ENCODE peak calls at places on chromosomes 1 and 21, in eight cellular contexts. C is lower lobe of right lung; U is neuronal stem cell; W is heart left ventricle; B is fibroblast of lung; M is CD4-positive, CD25-positive, alpha-beta regulatory T cell; Z is CD8-positive, alpha-beta memory T cell; S is colonic mucosa. N is an unnamed sample. For H3K4me1, the result is how much of the 10 kb centered on the place peaks cover.

GRCh38 chr1:219416598-219417238 is 196.2 kb downstream of the ZC3H11B start:
- DNase-seq in M (peak), B (peak), C (no peak), U (peak), W (no peak), Z (peak), S (peak), N (peak)

GRCh38 chr1:28412731-28413130 is 43.2 kb downstream of the PHACTR4 start:
- DNase-seq in U (no peak), W (no peak), C (no peak), M (no peak), S (no peak), B (no peak), Z (no peak), N (no peak)

GRCh38 chr1:26702680-26703038 is 6.8 kb downstream of the ARID1A start:
- DNase-seq in C (no peak), S (no peak), B (no peak), M (peak), Z (no peak), U (no peak), W (no peak), N (no peak)

GRCh38 chr21:41873426-41873825 is 5.7 kb downstream of the PRDM15 start:
- DNase-seq in C (no peak), Z (no peak), B (no peak), M (no peak), U (no peak), W (no peak), S (no peak), N (no peak)

GRCh38 chr1:241355311-241356010 is 1.5 kb downstream of the RGS7 start:
- DNase-seq in B (no peak), M (no peak), W (no peak), S (no peak), Z (no peak), C (no peak), U (no peak), N (no peak)

GRCh38 chr1:200150721-200151120 is 123.2 kb downstream of the NR5A2 start:
- DNase-seq in W (no peak), U (no peak), Z (no peak), M (no peak), B (peak), C (peak), S (no peak), N (no peak)

GRCh38 chr1:10031461-10031860 is 1.3 kb upstream of the UBE4B start:
- DNase-seq in Z (no peak), W (no peak), U (no peak), M (no peak), C (no peak), B (no peak), S (no peak), N (no peak)

GRCh38 chr1:17207046-17207445 is 2.1 kb downstream of the PADI1 start:
- DNase-seq in W (no peak), B (no peak), Z (no peak), U (no peak), C (peak), S (no peak), M (no peak), N (no peak)

GRCh38 chr1:29271724-29272123 is 35.4 kb downstream of the PTPRU start:
- DNase-seq in U (peak), B (peak), S (peak), C (peak), Z (no peak), M (no peak), W (peak), N (no peak)

GRCh38 chr1:161987872-161988271 is 35.8 kb downstream of the OLFML2B start:
- DNase-seq in C (no peak), M (no peak), W (no peak), S (no peak), Z (no peak), U (no peak), B (no peak), N (no peak)

GRCh38 chr1:60088620-60089155 is 15.1 kb upstream of the C1orf87 start:
- DNase-seq in S (no peak), W (no peak), Z (no peak), U (no peak), C (no peak), B (peak), M (no peak), N (no peak)

GRCh38 chr1:31069392-31069791 is 3.9 kb upstream of the PUM1 start:
- DNase-seq in U (no peak), B (no peak), C (no peak), M (no peak), Z (no peak), S (no peak), W (no peak), N (no peak)

GRCh38 chr1:176603696-176604095 is 140.7 kb downstream of the PAPPA2 start:
- DNase-seq in B (no peak), C (no peak), Z (no peak), U (no peak), S (no peak), W (no peak), M (no peak), N (no peak)

GRCh38 chr1:109491372-109491771 is 2.5 kb upstream of the CYB561D1 start:
- DNase-seq in U (no peak), S (no peak), W (no peak), M (no peak), B (no peak), Z (no peak), C (no peak), N (no peak)

GRCh38 chr1:213830371-213830770 is 157.4 kb upstream of the PROX1 start:
- DNase-seq in Z (no peak), C (no peak), W (no peak), S (no peak), B (no peak), U (no peak), M (no peak), N (no peak)

GRCh38 chr1:97849350-97850339 is 71.2 kb downstream of the DPYD start:
- DNase-seq in U (no peak), C (no peak), Z (no peak), M (peak), W (no peak), B (peak), S (no peak), N (no peak)

GRCh38 chr1:11352058-11352715 is 79.2 kb downstream of the UBIAD1 start:
- DNase-seq in Z (no peak), C (no peak), W (no peak), B (no peak), S (no peak), U (no peak), M (no peak), N (no peak)

GRCh38 chr1:201749059-201749458 is 79.9 kb upstream of the IPO9 start:
- DNase-seq in C (no peak), S (no peak), W (no peak), M (no peak), U (no peak), B (no peak), Z (no peak), N (no peak)

GRCh38 chr1:86914635-86914997 is at the start of gene HS2ST1:
- DNase-seq in U (no peak), W (no peak), S (no peak), M (no peak), B (no peak), C (no peak), Z (no peak), N (no peak)

GRCh38 chr1:192878249-192878648 is 69.4 kb downstream of the RGS2 start:
- DNase-seq in B (peak), U (no peak), W (peak), C (no peak), Z (no peak), M (no peak), S (peak), N (no peak)

GRCh38 chr1:179177614-179178013 is 51.9 kb downstream of the ABL2 start:
- DNase-seq in U (no peak), M (no peak), C (no peak), Z (no peak), W (no peak), S (no peak), B (no peak), N (no peak)
- H3K4me1 ChIP-seq in U (under half), M (under half), C (under half), Z (under half), W (under half), S (under half), B (under half), N (under half)

DNA sequence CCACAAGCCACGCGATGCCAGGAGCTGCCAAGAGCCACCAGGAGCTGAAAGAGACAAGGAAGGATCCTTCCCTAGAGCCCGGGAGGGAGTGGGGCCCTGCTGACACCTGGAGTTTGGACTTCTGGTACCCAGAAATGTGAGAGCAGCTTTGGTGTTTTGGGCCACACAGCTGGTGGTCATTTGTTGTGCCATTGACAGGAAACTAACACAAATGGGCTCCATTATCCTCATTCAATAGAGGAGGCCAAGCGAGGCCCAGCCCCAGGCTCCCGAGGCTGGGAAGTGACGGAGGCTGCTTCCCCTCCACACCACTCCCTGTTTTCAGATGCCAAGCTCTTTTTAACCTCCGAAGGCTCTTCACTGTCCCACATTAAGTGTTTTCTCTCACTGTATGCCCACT is 25.5 kb downstream of the DHRS3 start:
- DNase-seq in B (no peak), S (no peak), W (no peak), Z (no peak), C (no peak), U (no peak), M (no peak), N (no peak)
- H3K4me1 ChIP-seq in B (under half), S (under half), W (half or more), Z (under half), C (half or more), U (under half), M (under half), N (under half)

GRCh38 chr1:64476251-64476952 is 6.5 kb downstream of the CACHD1 start:
- DNase-seq in S (no peak), M (no peak), B (peak), Z (no peak), W (no peak), U (no peak), C (no peak), N (no peak)
- H3K4me1 ChIP-seq in S (under half), M (under half), B (under half), Z (under half), W (under half), U (under half), C (half or more), N (under half)

DNA sequence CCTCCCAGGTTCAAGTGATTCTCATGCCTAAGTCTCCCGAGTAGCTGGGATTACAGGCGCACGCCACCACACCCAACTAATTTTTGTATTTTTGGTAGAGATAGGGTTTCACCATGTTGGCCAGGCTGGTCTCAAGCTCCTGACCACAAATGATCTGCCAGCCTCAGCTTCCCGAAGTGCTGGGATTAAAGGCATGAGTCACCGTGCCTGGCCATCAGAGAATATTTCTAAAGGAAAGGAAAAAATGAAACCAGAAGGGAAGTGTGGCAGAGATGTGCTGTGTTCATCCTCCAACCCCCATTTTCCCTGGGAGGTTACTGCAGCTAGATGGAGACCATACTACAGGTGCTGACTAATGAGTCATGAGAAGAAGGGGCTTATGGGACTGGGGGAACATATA is 964.1 kb downstream of the TTLL7 start:
- DNase-seq in M (no peak), W (no peak), C (no peak), S (no peak), Z (no peak), U (no peak), B (peak), N (no peak)
- H3K4me1 ChIP-seq in M (under half), W (under half), C (under half), S (under half), Z (under half), U (under half), B (under half), N (under half)